ENCODE peak calls at places on chromosomes 2 and 18, in seven cellular contexts. C is adipocyte, T is neuronal stem cell, N is neural progenitor cell, I is colonic mucosa, P is fibroblast of lung, O is GM23248. D is an unnamed sample.

GRCh38 chr18:46009158-46009866 is 42.2 kb upstream of the EPG5 start:
- DNase-seq in C (no peak), T (no peak), N (no peak), I (no peak), P (no peak), O (no peak), D (no peak)

GRCh38 chr2:177625744-177626655 is 233.4 kb downstream of the AGPS start:
- DNase-seq in C (no peak), T (no peak), N (no peak), I (no peak), P (no peak), O (no peak), D (peak)

GRCh38 chr2:113962692-113963480 is 73.0 kb downstream of the ACTR3 start:
- DNase-seq in C (peak), T (no peak), N (no peak), I (no peak), P (peak), O (peak), D (peak)

GRCh38 chr2:226073496-226073895 is 674.0 kb downstream of the NYAP2 start:
- DNase-seq in C (no peak), T (no peak), N (no peak), I (no peak), P (no peak), O (no peak), D (no peak)

GRCh38 chr18:1528447-1528846 is 623.8 kb downstream of the ADCYAP1 start:
- DNase-seq in C (no peak), T (no peak), N (no peak), I (no peak), P (no peak), O (no peak), D (no peak)

GRCh38 chr2:173961346-173961705 is 3.8 kb downstream of the SP3 start:
- DNase-seq in C (no peak), T (no peak), N (no peak), I (no peak), P (peak), O (no peak), D (no peak)

GRCh38 chr18:79872852-79873444 is 75.2 kb downstream of the KCNG2 start:
- DNase-seq in C (no peak), T (no peak), N (no peak), I (no peak), P (no peak), O (no peak), D (no peak)

GRCh38 chr2:124025896-124026295 is 809 bp downstream of the CNTNAP5 start:
- DNase-seq in C (no peak), T (no peak), N (peak), I (no peak), P (no peak), O (no peak), D (no peak)

GRCh38 chr18:3332376-3332775 is 70.4 kb downstream of the MYL12B start:
- DNase-seq in C (peak), T (no peak), N (no peak), I (no peak), P (peak), O (peak), D (no peak)

GRCh38 chr2:14626873-14627272 is 5.6 kb upstream of the LRATD1 start:
- DNase-seq in C (no peak), T (no peak), N (no peak), I (peak), P (no peak), O (no peak), D (no peak)

GRCh38 chr2:202018950-202019349 is 14.7 kb upstream of the FZD7 start:
- DNase-seq in C (no peak), T (no peak), N (no peak), I (no peak), P (no peak), O (no peak), D (no peak)

GRCh38 chr18:26215247-26215970 is 10.8 kb upstream of the TAF4B start:
- DNase-seq in C (no peak), T (no peak), N (no peak), I (no peak), P (no peak), O (no peak), D (no peak)
- H3K9ac ChIP-seq in C (no peak), T (no peak), N (no peak), I (no peak), P (no peak), O (no peak), D (no peak)

GRCh38 chr18:21164746-21165145 is 53.1 kb upstream of the ROCK1 start:
- DNase-seq in C (peak), T (no peak), N (no peak), I (no peak), P (no peak), O (peak), D (no peak)
- H3K9ac ChIP-seq in C (peak), T (no peak), N (no peak), I (no peak), P (peak), O (peak), D (no peak)

GRCh38 chr2:233492078-233492477 is 74.5 kb downstream of the USP40 start:
- DNase-seq in C (no peak), T (no peak), N (no peak), I (no peak), P (no peak), O (no peak), D (no peak)

GRCh38 chr2:233491326-233491725 is 75.3 kb downstream of the USP40 start:
- DNase-seq in C (no peak), T (no peak), N (no peak), I (no peak), P (no peak), O (no peak), D (no peak)

GRCh38 chr2:233495503-233496496 is 70.8 kb downstream of the USP40 start:
- DNase-seq in C (no peak), T (no peak), N (no peak), I (no peak), P (no peak), O (no peak), D (no peak)

GRCh38 chr2:233490831-233491230 is 75.8 kb downstream of the USP40 start:
- DNase-seq in C (no peak), T (no peak), N (no peak), I (no peak), P (no peak), O (no peak), D (no peak)

GRCh38 chr2:233492738-233493137 is 73.8 kb downstream of the USP40 start:
- DNase-seq in C (no peak), T (no peak), N (no peak), I (no peak), P (no peak), O (no peak), D (no peak)
- H3K9ac ChIP-seq in C (no peak), T (no peak), N (no peak), I (no peak), P (no peak), O (no peak), D (no peak)

DNA sequence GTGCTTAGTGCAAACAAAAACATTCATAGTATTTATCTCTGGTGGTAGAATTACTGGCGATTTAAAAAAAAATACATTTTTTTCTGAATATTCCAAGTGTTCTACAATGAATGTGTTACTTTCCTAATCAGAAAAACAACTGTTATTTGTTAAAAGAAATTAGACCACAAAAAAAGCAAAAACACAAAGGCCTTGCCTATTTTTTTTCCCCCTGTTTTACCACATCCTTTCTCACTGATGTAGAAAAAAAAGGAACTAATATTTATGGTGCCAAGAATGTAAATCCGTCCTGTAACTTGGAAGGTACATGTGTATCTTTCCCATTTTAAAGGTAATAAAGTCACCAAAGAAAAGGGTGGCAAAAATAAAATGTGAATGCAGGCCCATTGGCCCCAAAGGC is 28.4 kb upstream of the MGAT4A start:
- DNase-seq in C (no peak), T (no peak), N (no peak), I (no peak), P (no peak), O (no peak), D (no peak)
- H3K9ac ChIP-seq in C (no peak), T (no peak), N (no peak), I (no peak), P (no peak), O (no peak), D (no peak)

DNA sequence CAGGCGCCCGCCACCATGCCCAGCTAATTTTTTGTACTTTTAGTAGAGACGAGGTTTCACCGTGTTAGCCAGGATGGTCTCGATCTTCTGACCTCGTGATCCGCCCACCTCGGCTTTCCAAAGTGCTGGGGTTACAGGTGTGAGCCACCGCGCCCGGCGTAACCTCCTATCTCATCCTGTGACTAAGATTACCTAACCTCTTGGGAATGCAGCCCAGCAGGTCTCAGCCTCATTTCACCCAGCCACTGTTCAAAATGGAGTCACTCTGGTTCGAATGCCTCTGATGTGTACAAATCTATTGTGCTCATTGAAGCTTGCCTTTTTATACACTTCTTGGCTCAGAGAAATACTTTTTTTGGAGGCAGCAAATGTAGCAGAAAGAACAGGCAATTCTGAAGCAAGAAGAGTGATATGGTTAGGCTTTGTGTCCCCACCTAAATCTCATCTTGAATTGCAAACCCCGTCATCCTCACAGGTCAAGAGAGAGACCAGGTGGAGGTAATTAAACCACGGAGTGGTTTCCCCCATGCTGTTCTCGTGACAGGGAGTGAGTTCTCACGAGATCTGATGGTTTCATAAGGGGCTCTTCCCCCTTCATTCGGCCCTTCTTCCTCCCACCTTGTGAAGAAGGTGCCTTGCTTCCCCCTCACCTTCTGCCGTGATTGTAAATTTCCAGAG is 60.6 kb downstream of the SLC4A3 start:
- DNase-seq in C (no peak), T (no peak), N (no peak), I (no peak), P (peak), O (no peak), D (peak)
- H3K9ac ChIP-seq in C (peak), T (no peak), N (no peak), I (no peak), P (no peak), O (no peak), D (no peak)

DNA sequence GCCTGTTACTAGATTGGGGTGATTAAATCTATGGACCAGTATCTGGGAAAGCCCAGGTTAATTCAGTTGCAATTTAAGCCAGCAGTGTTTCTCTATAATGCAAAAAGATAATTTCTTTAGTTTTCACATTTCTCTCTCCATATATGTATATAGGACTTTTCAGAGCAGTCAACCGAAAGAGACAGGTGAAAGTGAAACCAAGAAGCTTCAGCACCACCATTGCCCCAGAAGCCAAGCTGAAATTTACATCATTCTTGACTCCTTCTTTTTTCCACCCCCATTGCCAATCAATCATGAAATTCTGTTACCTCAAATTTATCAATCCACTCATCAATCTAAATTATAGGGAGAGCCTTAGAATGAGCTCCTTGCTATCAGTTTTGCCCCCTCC is 2.8 kb upstream of the LRP2 start:
- DNase-seq in C (peak), T (no peak), N (no peak), I (no peak), P (no peak), O (no peak), D (no peak)
- H3K9ac ChIP-seq in C (no peak), T (no peak), N (no peak), I (no peak), P (no peak), O (no peak), D (no peak)

DNA sequence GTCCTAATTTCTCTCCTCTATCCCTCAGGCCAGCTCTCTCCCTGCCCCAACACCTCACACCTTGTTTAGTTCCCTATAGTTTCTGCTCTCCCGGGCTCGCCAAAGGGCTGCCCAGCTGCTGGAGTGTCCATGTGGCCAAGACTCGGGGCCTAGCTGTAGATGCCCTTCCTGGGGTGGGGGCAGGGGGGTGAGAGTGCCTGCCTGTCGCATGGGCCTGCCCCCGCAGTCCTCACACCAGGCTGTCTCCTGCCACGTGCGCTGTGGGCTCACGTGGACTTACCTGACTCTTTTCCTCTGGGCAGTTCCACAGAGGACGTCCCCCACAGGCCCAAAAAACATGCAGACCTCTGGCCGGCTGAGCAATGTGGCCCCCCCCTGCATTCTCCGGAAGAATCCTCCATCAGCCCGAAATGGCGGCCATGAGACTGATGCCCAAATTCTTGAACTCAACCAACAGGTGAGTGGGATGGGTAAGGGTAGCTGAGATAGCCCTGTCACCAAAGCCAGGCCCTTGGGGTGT is 7.4 kb upstream of the TMEM214 start:
- DNase-seq in C (no peak), T (no peak), N (no peak), I (no peak), P (no peak), O (no peak), D (no peak)
- H3K9ac ChIP-seq in C (no peak), T (no peak), N (no peak), I (no peak), P (no peak), O (no peak), D (no peak)

GRCh38 chr2:20186855-20187187 is 38.1 kb downstream of the SDC1 start:
- DNase-seq in C (no peak), T (no peak), N (no peak), I (no peak), P (no peak), O (no peak), D (no peak)
- H3K9ac ChIP-seq in C (no peak), T (no peak), N (no peak), I (peak), P (no peak), O (no peak), D (no peak)

DNA sequence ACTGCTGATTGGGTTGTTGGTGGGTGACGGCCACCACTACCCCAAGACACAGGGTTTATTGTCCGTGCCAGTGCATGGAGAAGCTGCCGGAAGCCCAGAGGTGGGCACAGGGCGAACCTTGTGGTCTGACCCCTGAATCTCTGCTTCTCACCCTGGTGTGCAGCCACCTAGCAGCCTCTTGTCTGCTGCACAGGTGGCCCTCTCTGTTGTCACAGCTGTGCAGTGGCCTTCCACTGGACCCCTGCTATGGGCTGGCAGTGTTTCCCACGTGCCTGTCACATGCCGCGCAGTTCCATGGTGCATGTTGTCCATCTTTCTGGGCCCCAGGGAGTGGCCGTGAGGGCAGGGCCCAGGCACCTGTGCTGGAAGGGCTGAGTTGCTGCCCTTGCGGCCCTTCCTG is 15.2 kb downstream of the ATG4B start:
- DNase-seq in C (no peak), T (no peak), N (no peak), I (no peak), P (no peak), O (no peak), D (no peak)
- H3K9ac ChIP-seq in C (no peak), T (no peak), N (no peak), I (no peak), P (no peak), O (no peak), D (no peak)

D was measured in mesendoderm.